ENCODE peak calls at places on chromosomes 12 and 14, in nine cellular contexts. T is IMR-90; A is M059J; F is posterior cingulate gyrus; M is activated CD4-positive, alpha-beta T cell treated with anti-CD3 and anti-CD28 coated beads, Interleukin-2, amount 50 U/mL, for 1 hour; H is Peyer's patch; N is GM13977; W is Kasumi-1; E is ovary. I is an unnamed sample.

GRCh38 chr14:104657563-104658324 is 31.7 kb upstream of the INF2 start:
- DNase-seq in E (no peak), N (peak; percentile 80), M (no peak), W (peak; percentile 94), T (no peak), H (peak; percentile 94), F (peak; percentile 69), A (no peak), I (no peak)

GRCh38 chr14:96752594-96752993 is 44.6 kb upstream of the VRK1 start:
- DNase-seq in A (peak; percentile 9), E (no peak), N (no peak), W (no peak), H (no peak), F (no peak), T (peak; percentile 5), M (no peak), I (peak; percentile 32)

GRCh38 chr12:29782821-29783772 is 645 bp downstream of the TMTC1 start:
- DNase-seq in F (peak; percentile 86), E (peak; percentile 49), H (no peak), A (peak; percentile 27), W (no peak), T (peak; percentile 31), N (peak; percentile 14), M (no peak), I (peak; percentile 53)

GRCh38 chr12:98235301-98235700 is 280.1 kb upstream of the TMPO start:
- DNase-seq in H (no peak), A (no peak), N (no peak), W (no peak), F (no peak), M (no peak), E (no peak), T (no peak), I (no peak)

GRCh38 chr12:104436790-104437189 is 20.0 kb upstream of the CHST11 start:
- DNase-seq in M (no peak), T (no peak), W (no peak), E (no peak), F (no peak), N (no peak), A (no peak), H (no peak), I (no peak)

GRCh38 chr14:71438684-71439083 is 493.5 kb upstream of the RGS6 start:
- DNase-seq in W (no peak), A (peak; percentile 42), M (no peak), H (no peak), N (no peak), E (no peak), F (peak; percentile 89), T (peak; percentile 44), I (peak; percentile 19)

GRCh38 chr14:91942128-91942527 is 5.4 kb downstream of the FBLN5 start:
- DNase-seq in T (no peak), N (no peak), W (no peak), E (no peak), A (no peak), H (no peak), M (no peak), F (no peak), I (no peak)

GRCh38 chr12:79454338-79454777 is 236.4 kb downstream of the PAWR start:
- DNase-seq in A (peak; percentile 62), N (no peak), W (no peak), H (no peak), T (peak; percentile 78), M (no peak), F (no peak), E (no peak), I (peak; percentile 38)

GRCh38 chr12:108360487-108360886 is 21.4 kb upstream of the CMKLR1 start:
- DNase-seq in F (no peak), M (no peak), H (no peak), T (no peak), A (peak; percentile 51), E (no peak), N (peak; percentile 71), W (no peak), I (peak; percentile 14)

GRCh38 chr12:25458047-25458552 is 95.0 kb downstream of the LMNTD1 start:
- DNase-seq in H (no peak), F (no peak), M (no peak), E (no peak), W (no peak), T (peak; percentile 97), N (no peak), A (peak; percentile 99), I (peak; percentile 95)

GRCh38 chr12:130097798-130098255 is 64.4 kb upstream of the FZD10 start:
- DNase-seq in M (no peak), E (no peak), N (no peak), T (no peak), W (no peak), A (no peak), H (no peak), F (no peak), I (peak; percentile 42)

GRCh38 chr14:50830044-50830931 is 674 bp downstream of the NIN start:
- DNase-seq in A (peak; percentile 54), W (peak; percentile 44), H (peak; percentile 69), M (peak; percentile 54), T (peak; percentile 41), E (peak; percentile 48), N (peak; percentile 82), F (peak; percentile 92), I (peak; percentile 57)

GRCh38 chr14:60922050-60922449 is 58.8 kb downstream of the TRMT5 start:
- DNase-seq in T (peak; percentile 62), F (no peak), E (no peak), H (no peak), N (no peak), W (no peak), M (no peak), A (peak; percentile 11), I (peak; percentile 87)

GRCh38 chr12:118520954-118521353 is 144.6 kb downstream of the SUDS3 start:
- DNase-seq in E (no peak), M (no peak), H (no peak), W (no peak), T (no peak), N (no peak), F (no peak), A (no peak), I (no peak)

GRCh38 chr12:48812389-48812788 is 5.9 kb upstream of the CACNB3 start:
- DNase-seq in H (no peak), W (no peak), E (no peak), F (no peak), A (no peak), T (no peak), M (no peak), N (no peak), I (no peak)

GRCh38 chr12:49296836-49297694 is 2.1 kb downstream of the PRPH start:
- DNase-seq in W (no peak), N (peak; percentile 75), F (peak; percentile 75), H (no peak), M (peak; percentile 30), T (no peak), E (no peak), A (peak; percentile 67), I (peak; percentile 55)

GRCh38 chr12:14771651-14772137 is 31.6 kb downstream of the WBP11 start:
- DNase-seq in M (peak; percentile 44), E (no peak), H (no peak), F (no peak), T (no peak), W (peak; percentile 18), A (peak; percentile 23), N (peak; percentile 37), I (no peak)

I was measured in mammary epithelial cell.